ENCODE peak calls at places on chromosomes 13 and 19, in five cellular contexts. T, J, A, E and S are unnamed samples.

GRCh38 chr19:6272913-6273600 is 6.7 kb downstream of the MLLT1 start:
- DNase-seq in T (no peak), J (no peak), A (no peak), E (no peak), S (no peak)

GRCh38 chr19:49806613-49806946 is 6.5 kb downstream of the FUZ start:
- DNase-seq in T (no peak), J (no peak), A (no peak), E (no peak), S (peak; percentile 63)

GRCh38 chr13:24148414-24149305 is 11.9 kb upstream of the SPATA13 start:
- DNase-seq in T (no peak), J (no peak), A (no peak), E (no peak), S (peak; percentile 81)

GRCh38 chr13:24737042-24737441 is 26.9 kb upstream of the RNF17 start:
- DNase-seq in T (no peak), J (no peak), A (no peak), E (no peak), S (no peak)

GRCh38 chr19:40274585-40275544 is 10.3 kb downstream of the AKT2 start:
- DNase-seq in T (peak; percentile 51), J (peak; percentile 6), A (no peak), E (no peak), S (no peak)

GRCh38 chr13:44755872-44756271 is 179.7 kb upstream of the TSC22D1 start:
- DNase-seq in T (no peak), J (no peak), A (no peak), E (no peak), S (no peak)

GRCh38 chr13:49693191-49693733 is 2.0 kb upstream of the EBPL start:
- DNase-seq in T (no peak), J (no peak), A (no peak), E (no peak), S (no peak)

GRCh38 chr13:21549633-21550032 is 54.3 kb downstream of the MICU2 start:
- DNase-seq in T (no peak), J (no peak), A (no peak), E (no peak), S (no peak)

GRCh38 chr19:42172261-42172660 is 40.0 kb upstream of the POU2F2 start:
- DNase-seq in T (no peak), J (no peak), A (no peak), E (no peak), S (no peak)

GRCh38 chr19:43950834-43951626 is at the start of gene ZNF221:
- DNase-seq in T (peak; percentile 96), J (peak; percentile 90), A (peak; percentile 78), E (peak; percentile 19), S (peak; percentile 94)

GRCh38 chr13:51241720-51242119 is 19.5 kb downstream of the FAM124A start:
- DNase-seq in T (peak; percentile 91), J (no peak), A (no peak), E (no peak), S (no peak)

GRCh38 chr19:7638802-7639465 is 2.0 kb downstream of the STXBP2 start:
- DNase-seq in T (no peak), J (no peak), A (no peak), E (no peak), S (no peak)

GRCh38 chr19:9785367-9786331 is 17.1 kb upstream of the ZNF846 start:
- DNase-seq in T (peak; percentile 99), J (peak; percentile 82), A (peak; percentile 96), E (peak; percentile 97), S (peak; percentile 99)

GRCh38 chr13:28489536-28489935 is 5.4 kb downstream of the FLT1 start:
- DNase-seq in T (no peak), J (no peak), A (no peak), E (no peak), S (no peak)

GRCh38 chr19:39224910-39225309 is 19.9 kb downstream of the IFNL3 start:
- DNase-seq in T (no peak), J (no peak), A (no peak), E (no peak), S (no peak)

GRCh38 chr13:76885203-76886004 is 801 bp downstream of the KCTD12 start:
- DNase-seq in T (peak; percentile 90), J (peak; percentile 46), A (peak; percentile 38), E (peak; percentile 29), S (peak; percentile 93)
- TF ChIP-seq CTCF in T (peak; percentile 23), J (no peak), A (no peak), E (no peak), S (peak; percentile 58)

DNA sequence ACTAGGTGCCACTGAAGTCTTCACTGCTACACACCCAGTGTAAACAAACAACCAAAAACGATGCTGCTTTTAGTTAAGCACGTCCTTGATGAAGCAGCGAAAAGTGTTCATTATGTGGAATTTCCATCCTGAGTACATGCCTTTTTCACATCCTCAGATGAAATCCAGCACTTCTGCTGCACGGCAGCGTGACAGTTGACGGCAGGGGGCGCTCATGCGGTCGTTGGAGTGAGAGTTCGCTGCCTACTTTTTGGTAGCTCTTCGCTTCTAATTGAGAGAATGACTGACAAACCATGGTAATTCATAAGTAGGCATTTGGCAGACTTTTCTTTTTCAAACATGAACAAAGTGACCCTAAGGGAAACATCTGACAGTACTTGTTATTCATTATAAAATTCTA is 1124.9 kb downstream of the EFNB2 start:
- DNase-seq in T (no peak), J (peak; percentile 19), A (peak; percentile 11), E (no peak), S (peak; percentile 42)
- TF ChIP-seq CTCF in T (no peak), J (peak; percentile 45), A (peak; percentile 58), E (peak; percentile 9), S (peak; percentile 38)

DNA sequence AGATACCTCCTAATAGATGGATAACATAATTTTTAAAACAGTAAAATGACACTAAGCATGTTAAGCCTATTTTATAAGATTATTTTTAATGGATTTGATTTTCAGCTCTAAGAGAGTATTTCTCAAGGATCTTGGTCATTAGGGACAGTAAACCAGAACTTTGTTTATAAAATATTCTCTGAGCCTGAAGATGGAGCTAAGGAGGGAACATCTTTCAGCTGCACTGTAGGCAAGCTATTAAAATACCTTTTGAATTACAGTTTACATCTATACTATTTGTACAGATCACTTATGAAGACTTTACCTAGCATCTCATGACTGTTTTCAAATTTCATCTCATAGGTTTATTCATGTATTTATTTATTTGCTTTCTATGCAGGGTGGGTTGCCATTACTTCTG is 345.3 kb downstream of the MYO16 start:
- DNase-seq in T (no peak), J (no peak), A (no peak), E (no peak), S (no peak)
- TF ChIP-seq CTCF in T (no peak), J (no peak), A (no peak), E (no peak), S (no peak)

GRCh38 chr19:46925548-46925950 is 64.8 kb downstream of the ARHGAP35 start:
- DNase-seq in T (no peak), J (no peak), A (no peak), E (no peak), S (no peak)

GRCh38 chr19:46926201-46927071 is 65.6 kb downstream of the ARHGAP35 start:
- DNase-seq in T (no peak), J (no peak), A (no peak), E (no peak), S (no peak)

GRCh38 chr19:46922465-46922864 is 61.7 kb downstream of the ARHGAP35 start:
- DNase-seq in T (no peak), J (no peak), A (no peak), E (no peak), S (no peak)

GRCh38 chr19:46927106-46927505 is 66.3 kb downstream of the ARHGAP35 start:
- DNase-seq in T (no peak), J (no peak), A (no peak), E (no peak), S (no peak)

DNA sequence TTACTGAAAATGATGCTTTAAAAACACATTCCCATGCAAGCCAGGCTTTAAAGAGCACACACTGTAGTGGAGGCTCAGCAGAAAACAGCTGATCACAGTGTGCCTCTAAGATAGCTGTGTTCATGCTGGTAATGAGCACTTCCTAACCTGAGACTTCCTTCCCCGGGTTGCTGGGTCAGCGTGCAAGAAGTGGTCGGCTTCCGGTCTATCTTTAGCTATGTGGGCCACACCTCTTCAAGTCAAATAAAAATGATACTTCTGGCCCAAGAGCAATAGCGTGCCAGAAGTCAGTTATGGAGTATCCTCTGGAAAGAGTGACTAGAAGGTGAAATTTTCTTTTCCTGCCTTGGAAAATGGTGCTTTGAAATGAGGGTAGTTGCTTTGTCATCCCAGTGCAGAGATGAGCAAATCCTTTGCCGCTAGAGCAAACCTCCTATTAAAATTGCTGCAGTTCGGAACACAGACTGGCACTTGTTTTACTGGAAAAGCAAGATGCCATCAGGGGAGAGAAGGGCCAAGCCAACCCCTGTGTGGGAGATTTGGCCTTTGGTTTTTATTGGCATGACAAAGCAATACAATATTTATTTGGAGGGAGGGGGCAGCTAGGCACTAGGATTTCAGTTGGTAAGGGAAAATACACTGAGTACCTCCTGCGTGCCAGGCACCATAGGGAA is 64.2 kb downstream of the ARHGAP35 start:
- DNase-seq in T (no peak), J (no peak), A (no peak), E (no peak), S (no peak)
- TF ChIP-seq CTCF in T (no peak), J (no peak), A (no peak), E (no peak), S (no peak)

GRCh38 chr13:96792736-96793444 is 201.4 kb downstream of the OXGR1 start:
- DNase-seq in T (no peak), J (no peak), A (no peak), E (no peak), S (no peak)

GRCh38 chr13:96792188-96792587 is 202.1 kb downstream of the OXGR1 start:
- DNase-seq in T (no peak), J (no peak), A (no peak), E (no peak), S (no peak)

DNA sequence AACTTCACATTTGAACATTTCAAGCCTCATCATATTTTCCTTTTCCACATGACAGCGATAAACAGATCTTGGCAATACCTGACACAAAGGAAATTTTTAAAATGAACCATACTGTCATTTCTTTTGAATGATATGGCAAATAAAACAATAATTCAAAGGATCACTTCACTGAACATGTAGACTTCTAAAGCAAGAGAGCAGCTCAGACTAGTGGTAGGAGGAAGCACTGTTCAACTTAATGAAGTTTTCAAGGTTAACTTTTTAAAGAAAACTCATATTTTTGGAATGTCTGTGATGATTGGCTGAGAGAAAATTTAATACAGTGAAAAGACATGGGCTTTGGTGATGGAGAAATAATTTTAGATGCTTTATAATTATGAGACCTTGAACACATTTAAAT is 198.0 kb downstream of the OXGR1 start:
- DNase-seq in T (no peak), J (no peak), A (no peak), E (no peak), S (no peak)
- TF ChIP-seq CTCF in T (no peak), J (no peak), A (peak; percentile 16), E (no peak), S (no peak)

GRCh38 chr13:102845630-102846260 is at the start of gene ERCC5:
- DNase-seq in T (peak; percentile 97), J (peak; percentile 91), A (peak; percentile 84), E (peak; percentile 96), S (peak; percentile 98)
- TF ChIP-seq CTCF in T (no peak), J (no peak), A (no peak), E (peak; percentile 12), S (no peak)

DNA sequence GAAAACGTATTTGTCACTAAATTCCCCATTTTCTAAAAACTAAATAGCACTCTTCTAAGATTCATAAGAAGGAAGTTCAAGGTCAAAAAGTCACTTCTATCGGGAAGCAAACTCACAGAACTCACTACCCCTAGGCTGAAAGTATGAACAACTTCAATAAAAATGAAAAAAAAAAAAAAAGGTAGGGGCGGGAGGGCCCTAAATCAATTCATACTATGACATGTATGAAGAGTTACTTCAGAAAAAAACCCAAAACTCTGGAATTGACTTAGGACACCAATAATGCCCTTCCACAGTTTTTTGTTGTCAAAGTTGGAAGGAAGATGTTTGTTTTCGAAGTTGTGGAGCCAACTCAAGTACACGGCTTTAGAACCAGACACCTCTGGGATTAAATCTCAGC is 1.1 kb downstream of the SUCLA2 start:
- DNase-seq in T (no peak), J (no peak), A (no peak), E (no peak), S (no peak)
- TF ChIP-seq CTCF in T (no peak), J (no peak), A (no peak), E (no peak), S (no peak)